ENCODE peak calls at places on chromosomes 11 and 22, in seven cellular contexts. One of them, this sample, is unnamed. For H3K4me1 and H3K36me3, the result is how much of the 10 kb centered on the place peaks cover.

GRCh38 chr11:69892237-69892985 is 73.2 kb upstream of the FGF3 start:
- DNase-seq in esophagus squamous epithelium: no peak
- DNase-seq in adrenal gland: no peak
- DNase-seq in upper lobe of right lung: no peak
- DNase-seq in transverse colon: no peak
- DNase-seq in lower lobe of right lung: no peak
- DNase-seq in CD4-positive, alpha-beta memory T cell: no peak
- DNase-seq in this sample: peak

GRCh38 chr22:49010086-49010863 is 817.4 kb downstream of the BRD1 start:
- DNase-seq in lower lobe of right lung: peak
- DNase-seq in transverse colon: no peak
- DNase-seq in CD4-positive, alpha-beta memory T cell: no peak
- DNase-seq in upper lobe of right lung: peak
- DNase-seq in esophagus squamous epithelium: no peak
- DNase-seq in adrenal gland: no peak
- DNase-seq in this sample: peak

GRCh38 chr11:10307411-10308207 is 2.7 kb downstream of the ADM start:
- DNase-seq in CD4-positive, alpha-beta memory T cell: peak
- DNase-seq in esophagus squamous epithelium: peak
- DNase-seq in adrenal gland: peak
- DNase-seq in upper lobe of right lung: peak
- DNase-seq in transverse colon: peak
- DNase-seq in lower lobe of right lung: peak
- DNase-seq in this sample: peak

GRCh38 chr22:30041475-30041874 is 38.8 kb upstream of the HORMAD2 start:
- DNase-seq in transverse colon: no peak
- DNase-seq in adrenal gland: no peak
- DNase-seq in upper lobe of right lung: no peak
- DNase-seq in esophagus squamous epithelium: no peak
- DNase-seq in CD4-positive, alpha-beta memory T cell: no peak
- DNase-seq in lower lobe of right lung: no peak
- DNase-seq in this sample: peak

GRCh38 chr11:123261345-123262106 is 66.5 kb upstream of the CLMP start:
- DNase-seq in adrenal gland: peak
- DNase-seq in CD4-positive, alpha-beta memory T cell: no peak
- DNase-seq in lower lobe of right lung: peak
- DNase-seq in transverse colon: peak
- DNase-seq in upper lobe of right lung: peak
- DNase-seq in esophagus squamous epithelium: no peak
- DNase-seq in this sample: peak

GRCh38 chr11:13207665-13208594 is 69.7 kb upstream of the BMAL1 start:
- DNase-seq in upper lobe of right lung: peak
- DNase-seq in transverse colon: peak
- DNase-seq in esophagus squamous epithelium: no peak
- DNase-seq in adrenal gland: peak
- DNase-seq in CD4-positive, alpha-beta memory T cell: peak
- DNase-seq in lower lobe of right lung: peak
- DNase-seq in this sample: peak

GRCh38 chr22:42719656-42720262 is 911 bp downstream of the A4GALT start:
- DNase-seq in adrenal gland: no peak
- DNase-seq in CD4-positive, alpha-beta memory T cell: no peak
- DNase-seq in lower lobe of right lung: no peak
- DNase-seq in esophagus squamous epithelium: no peak
- DNase-seq in transverse colon: no peak
- DNase-seq in upper lobe of right lung: no peak
- DNase-seq in this sample: peak

GRCh38 chr22:32079110-32080089 is 36.3 kb downstream of the SLC5A1 start:
- DNase-seq in transverse colon: peak
- DNase-seq in upper lobe of right lung: no peak
- DNase-seq in adrenal gland: peak
- DNase-seq in CD4-positive, alpha-beta memory T cell: no peak
- DNase-seq in esophagus squamous epithelium: no peak
- DNase-seq in lower lobe of right lung: no peak
- DNase-seq in this sample: no peak

GRCh38 chr11:76339217-76339616 is 41.7 kb downstream of the THAP12 start:
- DNase-seq in upper lobe of right lung: peak
- DNase-seq in CD4-positive, alpha-beta memory T cell: no peak
- DNase-seq in esophagus squamous epithelium: no peak
- DNase-seq in lower lobe of right lung: peak
- DNase-seq in adrenal gland: peak
- DNase-seq in transverse colon: peak
- DNase-seq in this sample: peak

GRCh38 chr22:41284465-41284864 is 1.5 kb downstream of the RANGAP1 start:
- DNase-seq in lower lobe of right lung: no peak
- DNase-seq in adrenal gland: no peak
- DNase-seq in CD4-positive, alpha-beta memory T cell: no peak
- DNase-seq in esophagus squamous epithelium: no peak
- DNase-seq in transverse colon: no peak
- DNase-seq in upper lobe of right lung: no peak
- DNase-seq in this sample: no peak

GRCh38 chr22:42549329-42550060 is 4.3 kb upstream of the SERHL2 start:
- DNase-seq in CD4-positive, alpha-beta memory T cell: no peak
- DNase-seq in upper lobe of right lung: no peak
- DNase-seq in transverse colon: no peak
- DNase-seq in lower lobe of right lung: no peak
- DNase-seq in adrenal gland: no peak
- DNase-seq in esophagus squamous epithelium: no peak
- DNase-seq in this sample: no peak

DNA sequence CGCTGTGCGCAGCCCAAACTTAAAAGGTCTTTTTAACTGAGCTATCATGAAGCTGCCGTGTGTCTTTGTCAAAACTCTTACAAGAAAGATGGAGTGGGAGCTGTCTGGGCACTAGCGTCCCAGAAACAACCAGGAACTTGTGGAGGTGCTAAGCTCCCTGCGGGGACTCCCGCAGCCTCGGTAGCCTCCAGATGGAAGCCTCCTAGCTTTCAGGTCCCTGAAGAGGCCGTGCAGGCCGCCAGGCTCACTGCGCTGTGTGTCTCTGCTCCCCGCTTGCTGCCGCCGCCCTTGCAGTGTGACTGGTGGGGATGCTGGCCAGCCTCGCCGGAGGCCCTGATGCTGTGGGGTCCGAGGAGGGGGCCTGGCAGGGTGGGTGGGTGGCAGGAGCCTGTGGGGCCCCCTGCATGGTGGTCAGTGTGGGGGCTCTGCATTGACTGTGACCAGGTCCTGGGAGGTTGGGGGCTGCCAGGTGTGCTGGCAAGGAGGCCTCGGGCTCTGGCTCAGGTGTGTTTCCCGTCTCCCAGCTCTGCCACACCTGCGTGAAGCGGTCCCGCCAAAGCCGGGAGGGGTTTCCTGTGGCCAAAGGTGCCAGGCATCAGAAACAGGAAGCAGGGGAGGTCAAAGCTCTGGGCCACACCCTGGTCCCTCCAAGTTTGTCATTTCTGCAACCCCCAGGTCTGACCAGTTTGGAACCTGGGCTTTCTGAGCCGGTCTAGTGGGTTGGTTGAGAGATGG is 1.2 kb downstream of the TRABD start:
- DNase-seq in upper lobe of right lung: no peak
- DNase-seq in esophagus squamous epithelium: no peak
- DNase-seq in transverse colon: peak
- DNase-seq in lower lobe of right lung: peak
- DNase-seq in CD4-positive, alpha-beta memory T cell: peak
- DNase-seq in adrenal gland: no peak
- DNase-seq in this sample: peak
- H3K4me1 ChIP-seq in upper lobe of right lung: half or more
- H3K4me1 ChIP-seq in esophagus squamous epithelium: half or more
- H3K4me1 ChIP-seq in transverse colon: half or more
- H3K4me1 ChIP-seq in lower lobe of right lung: half or more
- H3K4me1 ChIP-seq in CD4-positive, alpha-beta memory T cell: half or more
- H3K4me1 ChIP-seq in adrenal gland: half or more
- H3K4me1 ChIP-seq in this sample: under half

GRCh38 chr22:44668190-44668885 is 33.7 kb upstream of the PRR5 start:
- DNase-seq in CD4-positive, alpha-beta memory T cell: peak
- DNase-seq in upper lobe of right lung: no peak
- DNase-seq in lower lobe of right lung: peak
- DNase-seq in transverse colon: no peak
- DNase-seq in adrenal gland: peak
- DNase-seq in esophagus squamous epithelium: no peak
- DNase-seq in this sample: peak

GRCh38 chr22:44667276-44667675 is 34.7 kb upstream of the PRR5 start:
- DNase-seq in lower lobe of right lung: peak
- DNase-seq in CD4-positive, alpha-beta memory T cell: no peak
- DNase-seq in adrenal gland: no peak
- DNase-seq in esophagus squamous epithelium: no peak
- DNase-seq in upper lobe of right lung: no peak
- DNase-seq in transverse colon: no peak
- DNase-seq in this sample: peak

GRCh38 chr22:44666207-44666585 is 35.8 kb upstream of the PRR5 start:
- DNase-seq in upper lobe of right lung: no peak
- DNase-seq in CD4-positive, alpha-beta memory T cell: no peak
- DNase-seq in lower lobe of right lung: no peak
- DNase-seq in esophagus squamous epithelium: no peak
- DNase-seq in adrenal gland: no peak
- DNase-seq in transverse colon: no peak
- DNase-seq in this sample: no peak

GRCh38 chr22:44668886-44669724 is 32.9 kb upstream of the PRR5 start:
- DNase-seq in CD4-positive, alpha-beta memory T cell: no peak
- DNase-seq in esophagus squamous epithelium: no peak
- DNase-seq in adrenal gland: no peak
- DNase-seq in upper lobe of right lung: no peak
- DNase-seq in lower lobe of right lung: no peak
- DNase-seq in transverse colon: no peak
- DNase-seq in this sample: peak

GRCh38 chr22:44667829-44668189 is 34.2 kb upstream of the PRR5 start:
- DNase-seq in upper lobe of right lung: no peak
- DNase-seq in CD4-positive, alpha-beta memory T cell: peak
- DNase-seq in transverse colon: peak
- DNase-seq in lower lobe of right lung: peak
- DNase-seq in esophagus squamous epithelium: no peak
- DNase-seq in adrenal gland: no peak
- DNase-seq in this sample: peak
- H3K27ac ChIP-seq in upper lobe of right lung: peak
- H3K27ac ChIP-seq in CD4-positive, alpha-beta memory T cell: peak
- H3K27ac ChIP-seq in transverse colon: peak
- H3K27ac ChIP-seq in lower lobe of right lung: peak
- H3K27ac ChIP-seq in esophagus squamous epithelium: peak
- H3K27ac ChIP-seq in adrenal gland: peak
- H3K27ac ChIP-seq in this sample: peak

DNA sequence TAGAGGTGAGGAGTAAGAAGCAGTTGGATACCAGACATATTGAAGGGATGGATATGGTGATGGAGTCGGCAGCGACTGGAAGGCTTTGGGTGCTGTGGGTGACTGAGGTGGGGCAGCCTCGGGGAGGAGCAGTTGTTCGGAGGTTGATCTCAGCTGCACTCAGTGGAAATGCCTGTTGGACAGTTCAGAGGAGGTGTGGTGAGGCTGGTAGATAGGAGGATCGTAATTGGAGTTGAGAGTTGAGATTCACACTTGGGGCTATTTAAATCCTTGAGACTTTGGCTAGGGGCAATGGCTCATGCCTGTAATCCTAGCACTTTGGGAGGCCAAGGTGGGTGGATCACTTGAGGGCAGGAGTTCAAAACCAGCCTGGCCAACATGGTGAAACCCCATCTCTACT is 6.9 kb downstream of the OTUB1 start:
- DNase-seq in CD4-positive, alpha-beta memory T cell: no peak
- DNase-seq in esophagus squamous epithelium: no peak
- DNase-seq in lower lobe of right lung: no peak
- DNase-seq in adrenal gland: no peak
- DNase-seq in upper lobe of right lung: no peak
- DNase-seq in transverse colon: no peak
- DNase-seq in this sample: no peak
- H3K36me3 ChIP-seq in CD4-positive, alpha-beta memory T cell: under half
- H3K36me3 ChIP-seq in esophagus squamous epithelium: under half
- H3K36me3 ChIP-seq in lower lobe of right lung: half or more
- H3K36me3 ChIP-seq in adrenal gland: under half
- H3K36me3 ChIP-seq in upper lobe of right lung: half or more
- H3K36me3 ChIP-seq in transverse colon: under half
- H3K36me3 ChIP-seq in this sample: under half

DNA sequence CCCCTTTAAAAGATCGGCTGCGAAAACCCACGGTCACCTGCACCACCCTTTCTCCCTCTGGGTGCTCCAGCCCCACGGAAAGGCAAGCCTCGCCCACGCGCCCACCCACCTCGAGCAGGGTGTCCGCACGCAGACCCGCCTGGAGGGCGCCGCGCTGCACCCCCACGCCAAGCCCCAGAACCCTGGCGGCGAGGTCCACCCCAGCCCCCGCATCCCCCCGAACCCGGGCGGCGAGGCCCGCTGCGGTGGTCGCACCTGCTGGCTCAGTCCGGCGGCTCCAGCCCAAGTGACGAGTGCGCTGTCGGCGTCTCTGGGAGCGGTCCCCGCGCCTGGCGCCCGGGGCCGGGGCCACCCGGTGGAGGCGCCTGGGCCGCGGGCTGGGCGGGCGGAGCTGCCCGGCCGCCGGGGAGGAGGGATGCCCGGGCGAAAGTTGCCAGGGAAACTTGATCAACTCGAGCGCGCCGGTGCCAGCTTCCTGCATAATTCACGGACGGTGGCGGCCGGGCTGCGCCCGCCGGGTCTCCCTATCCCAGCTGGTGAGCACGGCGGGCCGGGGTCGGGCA is 1.1 kb downstream of the SHANK2 start:
- DNase-seq in adrenal gland: no peak
- DNase-seq in transverse colon: peak
- DNase-seq in upper lobe of right lung: peak
- DNase-seq in CD4-positive, alpha-beta memory T cell: no peak
- DNase-seq in lower lobe of right lung: peak
- DNase-seq in esophagus squamous epithelium: no peak
- DNase-seq in this sample: peak
- H3K4me1 ChIP-seq in adrenal gland: under half
- H3K4me1 ChIP-seq in transverse colon: under half
- H3K4me1 ChIP-seq in upper lobe of right lung: under half
- H3K4me1 ChIP-seq in CD4-positive, alpha-beta memory T cell: under half
- H3K4me1 ChIP-seq in lower lobe of right lung: under half
- H3K4me1 ChIP-seq in esophagus squamous epithelium: under half
- H3K4me1 ChIP-seq in this sample: under half

DNA sequence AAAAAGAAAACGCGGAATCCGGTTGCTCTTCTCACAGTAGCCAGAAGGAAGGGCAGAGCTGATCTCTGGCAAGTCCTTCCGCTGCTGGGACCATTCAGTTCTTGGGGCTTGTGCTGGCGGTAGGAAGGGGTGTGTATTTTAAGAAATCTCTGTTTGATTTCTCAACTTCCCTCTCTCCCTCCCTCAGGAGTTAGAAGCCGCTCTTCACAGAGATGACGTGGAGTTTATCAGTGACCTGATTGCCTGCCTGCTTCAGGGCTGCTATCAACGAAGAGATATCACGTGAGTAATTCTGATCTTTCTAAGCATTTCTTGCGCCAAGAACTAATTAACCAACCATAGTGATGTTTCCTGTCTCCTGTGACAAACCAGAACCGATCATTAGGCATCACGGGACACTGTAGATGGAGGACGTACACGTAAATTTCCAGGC is 85.9 kb upstream of the SLC25A18 start:
- DNase-seq in CD4-positive, alpha-beta memory T cell: no peak
- DNase-seq in esophagus squamous epithelium: no peak
- DNase-seq in adrenal gland: peak
- DNase-seq in lower lobe of right lung: peak
- DNase-seq in transverse colon: no peak
- DNase-seq in upper lobe of right lung: no peak
- DNase-seq in this sample: no peak
- H3K27ac ChIP-seq in CD4-positive, alpha-beta memory T cell: no peak
- H3K27ac ChIP-seq in esophagus squamous epithelium: no peak
- H3K27ac ChIP-seq in adrenal gland: no peak
- H3K27ac ChIP-seq in lower lobe of right lung: no peak
- H3K27ac ChIP-seq in transverse colon: no peak
- H3K27ac ChIP-seq in upper lobe of right lung: peak
- H3K27ac ChIP-seq in this sample: no peak

GRCh38 chr22:19120829-19121630 is 1.2 kb downstream of the DGCR2 start:
- DNase-seq in CD4-positive, alpha-beta memory T cell: peak
- DNase-seq in transverse colon: peak
- DNase-seq in adrenal gland: peak
- DNase-seq in esophagus squamous epithelium: no peak
- DNase-seq in upper lobe of right lung: peak
- DNase-seq in lower lobe of right lung: peak
- DNase-seq in this sample: no peak
- H3K36me3 ChIP-seq in CD4-positive, alpha-beta memory T cell: under half
- H3K36me3 ChIP-seq in transverse colon: under half
- H3K36me3 ChIP-seq in adrenal gland: under half
- H3K36me3 ChIP-seq in esophagus squamous epithelium: under half
- H3K36me3 ChIP-seq in upper lobe of right lung: under half
- H3K36me3 ChIP-seq in lower lobe of right lung: under half
- H3K36me3 ChIP-seq in this sample: under half

GRCh38 chr11:65320386-65321075 is 5.9 kb downstream of the CDC42EP2 start:
- DNase-seq in lower lobe of right lung: no peak
- DNase-seq in esophagus squamous epithelium: no peak
- DNase-seq in CD4-positive, alpha-beta memory T cell: no peak
- DNase-seq in upper lobe of right lung: no peak
- DNase-seq in adrenal gland: no peak
- DNase-seq in transverse colon: no peak
- DNase-seq in this sample: no peak
- H3K4me1 ChIP-seq in lower lobe of right lung: half or more
- H3K4me1 ChIP-seq in esophagus squamous epithelium: under half
- H3K4me1 ChIP-seq in CD4-positive, alpha-beta memory T cell: under half
- H3K4me1 ChIP-seq in upper lobe of right lung: under half
- H3K4me1 ChIP-seq in adrenal gland: under half
- H3K4me1 ChIP-seq in transverse colon: under half
- H3K4me1 ChIP-seq in this sample: under half